ENCODE peak calls at places on chromosomes 6 and 20, in six cellular contexts. Z is prostate gland, W is K562, E is stomach, T is HepG2, S is GM12878. J is an unnamed sample.

GRCh38 chr6:43086022-43086658 is 10.0 kb downstream of the PTK7 start:
- DNase-seq in Z (no peak), W (no peak), E (no peak), T (no peak), S (peak; percentile 47), J (no peak)

GRCh38 chr6:157562997-157563396 is 182.0 kb downstream of the ZDHHC14 start:
- DNase-seq in Z (no peak), W (no peak), E (no peak), T (no peak), S (no peak), J (no peak)

GRCh38 chr6:168583821-168584220 is 142.8 kb downstream of the SMOC2 start:
- DNase-seq in Z (peak; percentile 32), W (no peak), E (peak; percentile 56), T (no peak), S (no peak), J (no peak)

GRCh38 chr6:148075352-148075751 is 267.3 kb upstream of the SASH1 start:
- DNase-seq in Z (no peak), W (no peak), E (no peak), T (no peak), S (no peak), J (no peak)

GRCh38 chr6:11427827-11428245 is 109.7 kb upstream of the TMEM170B start:
- DNase-seq in Z (no peak), W (no peak), E (no peak), T (peak; percentile 55), S (no peak), J (no peak)

GRCh38 chr20:43915209-43916072 is 789 bp downstream of the TOX2 start:
- DNase-seq in Z (no peak), W (no peak), E (no peak), T (no peak), S (no peak), J (peak; percentile 30)

GRCh38 chr6:16334671-16335070 is 96.3 kb downstream of the GMPR start:
- DNase-seq in Z (peak; percentile 24), W (no peak), E (no peak), T (no peak), S (no peak), J (peak; percentile 57)

GRCh38 chr6:161151660-161152526 is 122.0 kb downstream of the AGPAT4 start:
- DNase-seq in Z (no peak), W (no peak), E (no peak), T (no peak), S (no peak), J (no peak)

GRCh38 chr6:27575594-27576361 is 102.9 kb upstream of the ZNF184 start:
- DNase-seq in Z (no peak), W (peak; percentile 85), E (no peak), T (peak; percentile 27), S (no peak), J (no peak)

GRCh38 chr6:158002951-158003853 is 21.5 kb downstream of the SYNJ2 start:
- DNase-seq in Z (no peak), W (peak; percentile 37), E (no peak), T (no peak), S (no peak), J (peak; percentile 38)

GRCh38 chr6:130293800-130294199 is 71.0 kb upstream of the SAMD3 start:
- DNase-seq in Z (peak; percentile 9), W (peak; percentile 47), E (no peak), T (peak; percentile 23), S (peak; percentile 8), J (peak; percentile 9)

GRCh38 chr6:68339488-68339887 is 295.6 kb upstream of the ADGRB3 start:
- DNase-seq in Z (no peak), W (no peak), E (no peak), T (no peak), S (no peak), J (no peak)

GRCh38 chr20:5657190-5657872 is 92.9 kb upstream of the SHLD1 start:
- DNase-seq in Z (peak; percentile 40), W (no peak), E (no peak), T (peak; percentile 70), S (no peak), J (peak; percentile 25)

GRCh38 chr6:100304575-100304974 is 160.1 kb downstream of the SIM1 start:
- DNase-seq in Z (no peak), W (peak; percentile 13), E (no peak), T (no peak), S (no peak), J (no peak)

GRCh38 chr20:48621256-48622078 is 206.3 kb downstream of the PREX1 start:
- DNase-seq in Z (no peak), W (peak; percentile 27), E (no peak), T (no peak), S (no peak), J (peak; percentile 44)

GRCh38 chr6:79119217-79119616 is 41.2 kb upstream of the PHIP start:
- DNase-seq in Z (no peak), W (no peak), E (no peak), T (no peak), S (no peak), J (no peak)

GRCh38 chr6:12420626-12421025 is 130.5 kb downstream of the EDN1 start:
- DNase-seq in Z (no peak), W (no peak), E (no peak), T (no peak), S (no peak), J (no peak)

GRCh38 chr6:140062042-140063041 is 687.9 kb upstream of the CITED2 start:
- DNase-seq in Z (peak; percentile 19), W (no peak), E (peak; percentile 26), T (no peak), S (no peak), J (peak; percentile 27)

GRCh38 chr6:42637681-42638080 is 73.9 kb downstream of the UBR2 start:
- DNase-seq in Z (no peak), W (no peak), E (no peak), T (no peak), S (no peak), J (no peak)

GRCh38 chr6:134094436-134094835 is 42.0 kb upstream of the SLC2A12 start:
- DNase-seq in Z (no peak), W (no peak), E (no peak), T (no peak), S (no peak), J (no peak)

GRCh38 chr6:158408552-158409130 is 96.4 kb downstream of the TULP4 start:
- DNase-seq in Z (no peak), W (peak; percentile 15), E (no peak), T (no peak), S (no peak), J (no peak)

GRCh38 chr20:10674684-10675455 is 1.1 kb upstream of the JAG1 start:
- DNase-seq in Z (peak; percentile 83), W (peak; percentile 42), E (peak; percentile 84), T (peak; percentile 84), S (no peak), J (peak; percentile 90)

GRCh38 chr6:116369540-116370327 is 1.0 kb upstream of the DSE start:
- DNase-seq in Z (no peak), W (no peak), E (no peak), T (no peak), S (no peak), J (no peak)

GRCh38 chr6:101668496-101668895 is 275.0 kb downstream of the GRIK2 start:
- DNase-seq in Z (no peak), W (no peak), E (no peak), T (no peak), S (no peak), J (no peak)

GRCh38 chr6:28107506-28107905 is 16.9 kb upstream of the ZSCAN16 start:
- DNase-seq in Z (no peak), W (no peak), E (no peak), T (no peak), S (no peak), J (no peak)

GRCh38 chr6:37142047-37142614 is 27.8 kb upstream of the PIM1 start:
- DNase-seq in Z (no peak), W (no peak), E (no peak), T (no peak), S (no peak), J (no peak)

GRCh38 chr6:37145443-37145842 is 24.5 kb upstream of the PIM1 start:
- DNase-seq in Z (no peak), W (no peak), E (no peak), T (no peak), S (no peak), J (no peak)

GRCh38 chr6:37146735-37147157 is 23.2 kb upstream of the PIM1 start:
- DNase-seq in Z (no peak), W (no peak), E (no peak), T (peak; percentile 85), S (no peak), J (no peak)

GRCh38 chr6:37141291-37142046 is 28.5 kb upstream of the PIM1 start:
- DNase-seq in Z (no peak), W (no peak), E (no peak), T (no peak), S (no peak), J (no peak)

DNA sequence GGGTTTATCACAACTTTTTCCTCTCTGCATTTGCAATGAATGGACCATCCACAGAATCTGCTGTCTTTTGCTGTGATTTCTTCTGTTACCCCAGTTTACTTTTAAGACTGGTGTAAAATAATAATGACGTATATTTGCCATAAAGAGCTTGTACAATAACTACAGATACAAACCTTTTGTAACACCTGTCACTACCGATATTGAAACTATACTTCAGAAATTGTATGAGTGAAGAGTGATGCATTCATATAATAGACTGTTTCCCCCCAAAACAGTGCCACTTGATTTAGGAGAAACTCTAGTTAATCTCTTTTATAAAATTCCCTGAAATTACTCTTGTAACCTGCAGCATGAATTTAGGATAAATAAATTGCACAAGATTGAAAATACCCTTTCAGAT is 26.4 kb upstream of the PIM1 start:
- DNase-seq in Z (no peak), W (no peak), E (no peak), T (no peak), S (no peak), J (no peak)
- TF ChIP-seq POLR2AphosphoS5 in Z (no peak), W (no peak), E (no peak), T (no peak), S (no peak), J (no peak)

GRCh38 chr6:14210663-14211595 is 93.4 kb downstream of the CD83 start:
- DNase-seq in Z (peak; percentile 93), W (peak; percentile 97), E (peak; percentile 96), T (peak; percentile 74), S (peak; percentile 48), J (peak; percentile 96)
- TF ChIP-seq POLR2A in Z (peak; percentile 21), W (peak; percentile 72), E (no peak), T (peak; percentile 53), S (peak; percentile 78), J (peak; percentile 70)

DNA sequence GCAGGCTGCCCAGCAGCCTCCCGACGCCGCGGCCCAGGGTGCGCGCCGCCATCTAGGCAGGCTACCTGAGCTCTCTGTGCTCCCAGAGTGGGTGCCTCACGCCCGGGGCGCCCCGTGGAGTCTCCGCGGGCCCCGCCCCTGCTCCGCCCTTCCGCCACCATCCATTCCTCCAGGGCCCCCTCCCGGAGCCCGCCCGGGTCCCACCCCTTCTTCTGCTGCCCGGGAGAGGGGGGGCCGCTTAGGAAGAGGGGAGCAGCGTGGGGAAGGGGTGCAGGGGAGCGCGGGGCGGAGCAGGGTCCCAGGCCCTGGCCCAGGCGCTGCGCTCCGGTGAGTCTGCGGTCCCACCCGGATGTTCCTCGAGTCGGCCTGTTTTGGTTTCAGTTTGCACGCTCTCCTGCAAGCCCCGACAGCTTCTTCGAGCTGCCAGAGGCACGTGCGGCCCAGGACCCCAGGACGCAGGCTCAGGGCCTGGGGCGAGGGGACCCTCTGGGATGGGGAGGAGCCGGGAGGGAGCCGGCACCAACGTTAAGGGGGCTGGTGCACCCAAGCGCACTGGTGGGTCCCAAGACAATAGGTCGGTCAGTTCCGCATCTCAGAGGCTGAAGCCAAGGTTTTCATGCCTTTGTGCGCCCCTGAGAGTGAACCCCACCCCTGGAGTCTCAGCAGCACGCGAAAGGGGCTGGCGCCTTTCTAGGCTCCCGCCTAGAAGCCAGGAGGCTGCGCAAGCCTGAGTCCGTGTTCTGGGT is at the start of gene ACSS1:
- DNase-seq in Z (peak; percentile 71), W (no peak), E (peak; percentile 70), T (no peak), S (peak; percentile 62), J (peak; percentile 78)
- TF ChIP-seq POLR2AphosphoS5 in Z (peak; percentile 52), W (no peak), E (no peak), T (no peak), S (peak; percentile 66), J (peak; percentile 49)

GRCh38 chr6:20403080-20403765 is 1.5 kb downstream of the E2F3 start:
- DNase-seq in Z (peak; percentile 82), W (peak; percentile 97), E (peak; percentile 84), T (peak; percentile 91), S (peak; percentile 67), J (peak; percentile 92)
- TF ChIP-seq POLR2A in Z (peak; percentile 45), W (peak; percentile 45), E (no peak), T (peak; percentile 69), S (peak; percentile 83), J (peak; percentile 64)